ENCODE peak calls at places on chromosome 1, in seven cellular contexts. M is D341Med, L is C1 segment of cervical spinal cord, T is HFF-Myc, F is Calu3, E is NCI-H2081, R is HEK293T. P is an unnamed sample.

GRCh38 chr1:62377043-62377562 is 57.9 kb upstream of the KANK4 start:
- DNase-seq in E (peak), F (no peak), R (no peak), L (no peak), M (peak), T (no peak), P (no peak)

GRCh38 chr1:28099050-28099769 is 10.8 kb upstream of the EYA3 start:
- DNase-seq in L (no peak), T (no peak), E (no peak), F (no peak), R (no peak), M (no peak), P (no peak)

GRCh38 chr1:231338270-231339128 is at the start of gene SPRTN:
- DNase-seq in E (no peak), F (no peak), M (peak), L (no peak), R (peak), T (no peak), P (no peak)

GRCh38 chr1:235160395-235160964 is 570 bp downstream of the RBM34 start:
- DNase-seq in T (peak), E (peak), R (peak), F (no peak), M (no peak), L (no peak), P (no peak)

GRCh38 chr1:215045647-215046308 is 36.8 kb upstream of the KCNK2 start:
- DNase-seq in R (no peak), E (no peak), F (no peak), M (no peak), T (no peak), L (no peak), P (no peak)

GRCh38 chr1:63593887-63594617 is 841 bp downstream of the PGM1 start:
- DNase-seq in F (peak), L (peak), E (peak), T (no peak), M (no peak), R (peak), P (peak)

GRCh38 chr1:6545276-6545934 is 8.9 kb downstream of the NOL9 start:
- DNase-seq in E (no peak), M (no peak), F (no peak), L (no peak), R (no peak), T (no peak), P (no peak)

GRCh38 chr1:152960452-152961044 is 9.9 kb upstream of the SPRR4 start:
- DNase-seq in R (peak), F (no peak), T (no peak), E (no peak), M (no peak), L (no peak), P (no peak)

GRCh38 chr1:233394860-233395717 is 67.6 kb downstream of the MAP3K21 start:
- DNase-seq in E (peak), F (peak), M (peak), L (no peak), R (peak), T (peak), P (peak)

GRCh38 chr1:85371021-85371420 is 93.9 kb downstream of the DDAH1 start:
- DNase-seq in F (no peak), M (no peak), L (no peak), E (no peak), R (no peak), T (no peak), P (no peak)

GRCh38 chr1:6244401-6245054 is 549 bp downstream of the HES3 start:
- DNase-seq in M (no peak), T (no peak), L (no peak), E (no peak), R (no peak), F (no peak), P (no peak)

GRCh38 chr1:234582626-234583354 is 27.2 kb downstream of the IRF2BP2 start:
- DNase-seq in E (no peak), M (no peak), T (no peak), R (no peak), L (no peak), F (no peak), P (no peak)

GRCh38 chr1:19317126-19317910 is 5.2 kb downstream of the SLC66A1 start:
- DNase-seq in R (peak), T (no peak), L (no peak), F (no peak), M (no peak), E (no peak), P (no peak)

GRCh38 chr1:192654607-192655389 is 18.9 kb downstream of the RGS13 start:
- DNase-seq in M (no peak), F (no peak), R (no peak), T (no peak), L (no peak), E (no peak), P (no peak)

GRCh38 chr1:85229574-85230097 is 28.8 kb upstream of the SYDE2 start:
- DNase-seq in R (no peak), T (no peak), M (no peak), E (peak), F (peak), L (no peak), P (no peak)

GRCh38 chr1:46690931-46691411 is 19.3 kb downstream of the TEX38 start:
- DNase-seq in F (no peak), T (no peak), R (no peak), E (no peak), M (no peak), L (no peak), P (no peak)

GRCh38 chr1:28582248-28582615 is 9.8 kb upstream of the RAB42 start:
- DNase-seq in F (no peak), M (no peak), E (no peak), T (no peak), R (peak), L (no peak), P (no peak)

GRCh38 chr1:15051898-15052528 is 101.5 kb upstream of the TMEM51 start:
- DNase-seq in L (no peak), T (no peak), R (no peak), E (no peak), M (no peak), F (no peak), P (no peak)

GRCh38 chr1:22689505-22689904 is 21.1 kb upstream of the EPHB2 start:
- DNase-seq in L (no peak), E (peak), F (no peak), M (no peak), T (peak), R (no peak), P (peak)

GRCh38 chr1:164868990-164869389 is 310.0 kb downstream of the PBX1 start:
- DNase-seq in F (no peak), E (no peak), R (no peak), M (no peak), L (no peak), T (no peak), P (no peak)

GRCh38 chr1:7561331-7561921 is 209.7 kb upstream of the VAMP3 start:
- DNase-seq in M (peak), T (no peak), R (peak), E (no peak), F (no peak), L (no peak), P (no peak)

GRCh38 chr1:168552961-168553360 is 9.2 kb upstream of the XCL2 start:
- DNase-seq in R (no peak), F (no peak), M (no peak), L (no peak), E (no peak), T (no peak), P (no peak)

GRCh38 chr1:21097744-21098143 is 79.0 kb downstream of the EIF4G3 start:
- DNase-seq in L (no peak), M (no peak), T (no peak), R (no peak), E (no peak), F (no peak), P (no peak)

GRCh38 chr1:233253231-233254038 is 42.1 kb downstream of the PCNX2 start:
- DNase-seq in E (no peak), R (no peak), L (no peak), F (peak), M (no peak), T (no peak), P (peak)

GRCh38 chr1:83761084-83761760 is 237.7 kb downstream of the TTLL7 start:
- DNase-seq in R (no peak), E (peak), L (no peak), M (no peak), F (no peak), T (no peak), P (no peak)

GRCh38 chr1:207389728-207390464 is 64.2 kb upstream of the CR2 start:
- DNase-seq in T (peak), L (no peak), E (no peak), R (no peak), M (no peak), F (no peak), P (no peak)

GRCh38 chr1:170881268-170882265 is 53.8 kb upstream of the MROH9 start:
- DNase-seq in R (peak), M (peak), F (peak), L (no peak), T (peak), E (peak), P (no peak)

P was measured in Caco-2.